ENCODE peak calls at places on chromosomes 12 and 14, in nine cellular contexts. One of them, this sample, is unnamed.

GRCh38 chr14:70885343-70886014 is 21.8 kb upstream of the PCNX1 start:
- DNase-seq in fibroblast of lung: no peak
- DNase-seq in mammary epithelial cell: no peak
- DNase-seq in HepG2: no peak
- DNase-seq in neuronal stem cell: no peak
- DNase-seq in H1: no peak
- DNase-seq in Karpas-422: peak; percentile 36
- DNase-seq in IMR-90: no peak
- DNase-seq in MM.1S: no peak
- DNase-seq in this sample: no peak

GRCh38 chr12:20646239-20646827 is 48.8 kb upstream of the SLCO1C1 start:
- DNase-seq in neuronal stem cell: no peak
- DNase-seq in fibroblast of lung: peak; percentile 51
- DNase-seq in IMR-90: peak; percentile 60
- DNase-seq in MM.1S: peak; percentile 39
- DNase-seq in Karpas-422: peak; percentile 68
- DNase-seq in H1: no peak
- DNase-seq in mammary epithelial cell: peak; percentile 16
- DNase-seq in HepG2: peak; percentile 58
- DNase-seq in this sample: peak; percentile 22

GRCh38 chr12:21526053-21526452 is at the start of gene SPX:
- DNase-seq in fibroblast of lung: no peak
- DNase-seq in mammary epithelial cell: peak; percentile 9
- DNase-seq in IMR-90: peak; percentile 26
- DNase-seq in MM.1S: no peak
- DNase-seq in HepG2: peak; percentile 6
- DNase-seq in H1: no peak
- DNase-seq in Karpas-422: peak; percentile 95
- DNase-seq in neuronal stem cell: no peak
- DNase-seq in this sample: no peak

GRCh38 chr14:90726656-90727055 is 89.6 kb downstream of the TTC7B start:
- DNase-seq in IMR-90: peak; percentile 37
- DNase-seq in mammary epithelial cell: peak; percentile 29
- DNase-seq in neuronal stem cell: no peak
- DNase-seq in HepG2: no peak
- DNase-seq in MM.1S: no peak
- DNase-seq in Karpas-422: no peak
- DNase-seq in fibroblast of lung: peak; percentile 74
- DNase-seq in H1: no peak
- DNase-seq in this sample: no peak

GRCh38 chr14:33676135-33676566 is 274.7 kb downstream of the EGLN3 start:
- DNase-seq in HepG2: peak; percentile 60
- DNase-seq in neuronal stem cell: peak; percentile 37
- DNase-seq in IMR-90: no peak
- DNase-seq in mammary epithelial cell: peak; percentile 27
- DNase-seq in H1: peak; percentile 36
- DNase-seq in Karpas-422: peak; percentile 98
- DNase-seq in MM.1S: peak; percentile 56
- DNase-seq in fibroblast of lung: peak; percentile 70
- DNase-seq in this sample: no peak

GRCh38 chr14:74213907-74214803 is 25.1 kb upstream of the VSX2 start:
- DNase-seq in MM.1S: no peak
- DNase-seq in IMR-90: no peak
- DNase-seq in neuronal stem cell: no peak
- DNase-seq in HepG2: no peak
- DNase-seq in Karpas-422: no peak
- DNase-seq in H1: no peak
- DNase-seq in fibroblast of lung: no peak
- DNase-seq in mammary epithelial cell: no peak
- DNase-seq in this sample: no peak

GRCh38 chr14:41830679-41831078 is 224.0 kb downstream of the LRFN5 start:
- DNase-seq in H1: no peak
- DNase-seq in mammary epithelial cell: peak; percentile 60
- DNase-seq in neuronal stem cell: no peak
- DNase-seq in IMR-90: peak; percentile 86
- DNase-seq in MM.1S: no peak
- DNase-seq in HepG2: no peak
- DNase-seq in Karpas-422: peak; percentile 48
- DNase-seq in fibroblast of lung: peak; percentile 22
- DNase-seq in this sample: no peak

GRCh38 chr12:6943387-6943718 is 263 bp upstream of the RNU7-1 start:
- DNase-seq in neuronal stem cell: peak; percentile 89
- DNase-seq in H1: no peak
- DNase-seq in IMR-90: peak; percentile 94
- DNase-seq in Karpas-422: peak; percentile 96
- DNase-seq in fibroblast of lung: peak; percentile 95
- DNase-seq in MM.1S: peak; percentile 94
- DNase-seq in HepG2: peak; percentile 88
- DNase-seq in mammary epithelial cell: peak; percentile 85
- DNase-seq in this sample: peak; percentile 95

GRCh38 chr12:1201886-1202285 is 210.9 kb downstream of the ERC1 start:
- DNase-seq in HepG2: no peak
- DNase-seq in IMR-90: no peak
- DNase-seq in neuronal stem cell: no peak
- DNase-seq in MM.1S: no peak
- DNase-seq in H1: no peak
- DNase-seq in fibroblast of lung: no peak
- DNase-seq in Karpas-422: no peak
- DNase-seq in mammary epithelial cell: peak; percentile 74
- DNase-seq in this sample: no peak

GRCh38 chr12:9134981-9135628 is 19.4 kb upstream of the A2M start:
- DNase-seq in H1: no peak
- DNase-seq in neuronal stem cell: no peak
- DNase-seq in fibroblast of lung: no peak
- DNase-seq in Karpas-422: peak; percentile 73
- DNase-seq in mammary epithelial cell: peak; percentile 12
- DNase-seq in IMR-90: peak; percentile 3
- DNase-seq in MM.1S: peak; percentile 48
- DNase-seq in HepG2: peak; percentile 56
- DNase-seq in this sample: no peak

GRCh38 chr12:51910168-51910567 is 2.9 kb downstream of the ACVRL1 start:
- DNase-seq in neuronal stem cell: no peak
- DNase-seq in mammary epithelial cell: no peak
- DNase-seq in HepG2: no peak
- DNase-seq in Karpas-422: no peak
- DNase-seq in IMR-90: no peak
- DNase-seq in MM.1S: no peak
- DNase-seq in H1: no peak
- DNase-seq in fibroblast of lung: no peak
- DNase-seq in this sample: no peak

GRCh38 chr12:95646781-95647184 is 95.5 kb upstream of the USP44 start:
- DNase-seq in mammary epithelial cell: no peak
- DNase-seq in fibroblast of lung: peak; percentile 83
- DNase-seq in IMR-90: peak; percentile 84
- DNase-seq in neuronal stem cell: no peak
- DNase-seq in H1: no peak
- DNase-seq in MM.1S: no peak
- DNase-seq in HepG2: no peak
- DNase-seq in Karpas-422: no peak
- DNase-seq in this sample: no peak

GRCh38 chr12:24069532-24070395 is 120.3 kb upstream of the SOX5 start:
- DNase-seq in IMR-90: peak; percentile 34
- DNase-seq in Karpas-422: no peak
- DNase-seq in HepG2: peak; percentile 98
- DNase-seq in mammary epithelial cell: peak; percentile 29
- DNase-seq in MM.1S: no peak
- DNase-seq in neuronal stem cell: peak; percentile 30
- DNase-seq in H1: no peak
- DNase-seq in fibroblast of lung: peak; percentile 39
- DNase-seq in this sample: no peak

GRCh38 chr12:32824596-32824995 is 68.9 kb upstream of the YARS2 start:
- DNase-seq in neuronal stem cell: no peak
- DNase-seq in HepG2: no peak
- DNase-seq in fibroblast of lung: no peak
- DNase-seq in MM.1S: peak; percentile 32
- DNase-seq in Karpas-422: no peak
- DNase-seq in mammary epithelial cell: no peak
- DNase-seq in IMR-90: no peak
- DNase-seq in H1: no peak
- DNase-seq in this sample: no peak

GRCh38 chr12:108324678-108325358 is 14.3 kb downstream of the CMKLR1 start:
- DNase-seq in HepG2: no peak
- DNase-seq in mammary epithelial cell: no peak
- DNase-seq in Karpas-422: no peak
- DNase-seq in neuronal stem cell: no peak
- DNase-seq in fibroblast of lung: no peak
- DNase-seq in H1: no peak
- DNase-seq in IMR-90: no peak
- DNase-seq in MM.1S: no peak
- DNase-seq in this sample: no peak

GRCh38 chr14:91094772-91095171 is 19.1 kb upstream of the DGLUCY start:
- DNase-seq in MM.1S: no peak
- DNase-seq in Karpas-422: no peak
- DNase-seq in IMR-90: no peak
- DNase-seq in HepG2: no peak
- DNase-seq in fibroblast of lung: no peak
- DNase-seq in mammary epithelial cell: no peak
- DNase-seq in H1: no peak
- DNase-seq in neuronal stem cell: no peak
- DNase-seq in this sample: no peak

GRCh38 chr12:25845415-25845814 is 113.1 kb upstream of the RASSF8 start:
- DNase-seq in Karpas-422: no peak
- DNase-seq in IMR-90: no peak
- DNase-seq in H1: no peak
- DNase-seq in neuronal stem cell: no peak
- DNase-seq in HepG2: no peak
- DNase-seq in mammary epithelial cell: no peak
- DNase-seq in MM.1S: no peak
- DNase-seq in fibroblast of lung: no peak
- DNase-seq in this sample: no peak

GRCh38 chr14:95480109-95480886 is 36.2 kb downstream of the SYNE3 start:
- DNase-seq in H1: no peak
- DNase-seq in Karpas-422: no peak
- DNase-seq in neuronal stem cell: no peak
- DNase-seq in IMR-90: peak; percentile 31
- DNase-seq in mammary epithelial cell: peak; percentile 17
- DNase-seq in HepG2: no peak
- DNase-seq in fibroblast of lung: no peak
- DNase-seq in MM.1S: peak; percentile 25
- DNase-seq in this sample: no peak
- H3K4me3 ChIP-seq in H1: no peak overlapping the region
- H3K4me3 ChIP-seq in Karpas-422: no peak overlapping the region
- H3K4me3 ChIP-seq in neuronal stem cell: no peak overlapping the region
- H3K4me3 ChIP-seq in IMR-90: no peak overlapping the region
- H3K4me3 ChIP-seq in mammary epithelial cell: no peak overlapping the region
- H3K4me3 ChIP-seq in HepG2: no peak overlapping the region
- H3K4me3 ChIP-seq in fibroblast of lung: no peak overlapping the region
- H3K4me3 ChIP-seq in MM.1S: no peak overlapping the region
- H3K4me3 ChIP-seq in this sample: no peak overlapping the region

DNA sequence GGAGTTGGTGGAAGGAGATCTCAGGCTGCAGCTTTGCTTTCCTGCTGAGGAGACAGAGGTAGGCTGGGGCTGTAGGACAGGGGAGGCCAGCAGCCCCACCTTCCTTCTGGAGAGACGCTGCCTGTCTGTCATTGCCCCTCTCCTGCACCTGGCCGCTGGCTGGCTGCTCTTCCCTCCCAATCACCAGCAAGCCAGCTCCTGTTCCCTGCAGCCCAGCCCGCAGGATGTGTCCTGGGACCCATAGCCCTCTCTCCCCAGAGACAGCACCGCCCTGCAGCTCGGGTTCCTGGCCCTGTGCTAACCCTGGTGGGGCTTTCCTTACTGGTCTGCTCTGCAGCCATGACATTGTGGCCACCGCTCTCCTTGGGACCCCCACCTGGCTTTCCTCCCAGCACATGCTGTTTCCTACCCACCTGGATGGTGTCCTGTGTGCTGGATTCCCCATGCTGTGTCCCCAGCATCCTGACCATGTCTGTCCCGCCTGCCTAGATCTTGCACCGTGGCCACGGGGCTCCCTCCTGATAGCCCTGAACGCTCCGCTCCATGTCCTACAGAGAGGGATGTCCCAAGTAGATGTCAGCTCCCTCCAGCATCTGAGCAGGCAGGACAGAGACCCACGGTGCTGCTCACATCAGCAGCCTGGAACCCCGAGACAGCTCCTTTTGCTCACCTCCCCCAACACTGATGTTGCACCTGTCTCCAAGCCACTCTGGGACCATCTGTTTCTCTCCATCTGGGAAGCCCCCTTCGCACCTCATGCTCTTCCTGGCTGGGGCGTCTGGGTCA is 1.2 kb upstream of the MTA1 start:
- DNase-seq in neuronal stem cell: no peak
- DNase-seq in IMR-90: no peak
- DNase-seq in fibroblast of lung: no peak
- DNase-seq in Karpas-422: no peak
- DNase-seq in mammary epithelial cell: no peak
- DNase-seq in MM.1S: no peak
- DNase-seq in H1: no peak
- DNase-seq in HepG2: no peak
- DNase-seq in this sample: no peak
- H3K9ac ChIP-seq in neuronal stem cell: no peak overlapping the region
- H3K9ac ChIP-seq in IMR-90: peak overlapping the region; percentile 83
- H3K9ac ChIP-seq in fibroblast of lung: no peak overlapping the region
- H3K9ac ChIP-seq in Karpas-422: peak overlapping the region; percentile 96
- H3K9ac ChIP-seq in mammary epithelial cell: no peak overlapping the region
- H3K9ac ChIP-seq in MM.1S: no peak overlapping the region
- H3K9ac ChIP-seq in H1: no peak overlapping the region
- H3K9ac ChIP-seq in HepG2: peak overlapping the region; percentile 86
- H3K9ac ChIP-seq in this sample: peak overlapping the region; percentile 92

GRCh38 chr14:36975834-36976233 is 196.6 kb downstream of the SLC25A21 start:
- DNase-seq in IMR-90: peak; percentile 25
- DNase-seq in neuronal stem cell: no peak
- DNase-seq in H1: no peak
- DNase-seq in HepG2: peak; percentile 79
- DNase-seq in MM.1S: no peak
- DNase-seq in mammary epithelial cell: peak; percentile 19
- DNase-seq in fibroblast of lung: no peak
- DNase-seq in Karpas-422: peak; percentile 60
- DNase-seq in this sample: no peak
- H3K27ac ChIP-seq in IMR-90: no peak overlapping the region
- H3K27ac ChIP-seq in neuronal stem cell: no peak overlapping the region
- H3K27ac ChIP-seq in H1: no peak overlapping the region
- H3K27ac ChIP-seq in HepG2: no peak overlapping the region
- H3K27ac ChIP-seq in MM.1S: no peak overlapping the region
- H3K27ac ChIP-seq in mammary epithelial cell: no peak overlapping the region
- H3K27ac ChIP-seq in fibroblast of lung: no peak overlapping the region
- H3K27ac ChIP-seq in Karpas-422: no peak overlapping the region
- H3K27ac ChIP-seq in this sample: no peak overlapping the region

DNA sequence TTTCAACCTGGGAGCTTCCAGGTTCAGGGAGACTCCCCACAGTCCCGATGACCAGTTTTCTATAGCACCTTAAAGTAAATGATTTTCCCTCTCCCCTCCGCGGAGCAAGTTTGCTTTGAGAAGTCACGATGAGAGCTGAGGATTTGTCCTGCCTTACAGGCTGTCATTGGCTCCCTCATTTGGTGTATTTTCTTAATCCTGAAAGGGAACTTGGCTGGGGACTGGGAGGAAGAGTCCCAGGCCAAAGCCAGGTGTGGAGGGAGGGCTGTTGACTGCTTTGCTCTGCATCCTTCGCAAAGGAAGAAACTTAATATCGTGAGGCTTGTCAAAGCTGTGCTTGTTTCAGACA is 64.6 kb upstream of the ESRRB start:
- DNase-seq in mammary epithelial cell: no peak
- DNase-seq in HepG2: no peak
- DNase-seq in Karpas-422: no peak
- DNase-seq in MM.1S: no peak
- DNase-seq in fibroblast of lung: no peak
- DNase-seq in IMR-90: no peak
- DNase-seq in neuronal stem cell: no peak
- DNase-seq in H1: no peak
- DNase-seq in this sample: no peak
- H3K4me3 ChIP-seq in mammary epithelial cell: no peak overlapping the region
- H3K4me3 ChIP-seq in HepG2: no peak overlapping the region
- H3K4me3 ChIP-seq in Karpas-422: no peak overlapping the region
- H3K4me3 ChIP-seq in MM.1S: no peak overlapping the region
- H3K4me3 ChIP-seq in fibroblast of lung: no peak overlapping the region
- H3K4me3 ChIP-seq in IMR-90: no peak overlapping the region
- H3K4me3 ChIP-seq in neuronal stem cell: no peak overlapping the region
- H3K4me3 ChIP-seq in H1: peak overlapping the region; percentile 16
- H3K4me3 ChIP-seq in this sample: no peak overlapping the region